ENCODE peak calls at places on chromosomes 5 and 9, in eight cellular contexts. V, H, Z, I, L, Q, C and R are unnamed samples.

GRCh38 chr9:17134396-17134842 is 421 bp upstream of the CNTLN start:
- DNase-seq in V (no peak), H (no peak), Z (no peak), I (no peak), L (no peak), Q (peak), C (peak), R (peak)

GRCh38 chr9:68981825-68982224 is 32.1 kb downstream of the PRKACG start:
- DNase-seq in V (no peak), H (peak), Z (no peak), I (no peak), L (peak), Q (no peak), C (no peak), R (no peak)

GRCh38 chr9:131608469-131609115 is 63.3 kb downstream of the PRRT1B start:
- DNase-seq in V (peak), H (no peak), Z (no peak), I (no peak), L (no peak), Q (peak), C (peak), R (peak)

GRCh38 chr5:147361441-147362175 is 126.8 kb downstream of the STK32A start:
- DNase-seq in V (peak), H (no peak), Z (no peak), I (no peak), L (no peak), Q (no peak), C (no peak), R (no peak)

GRCh38 chr5:32734822-32735378 is 23.8 kb downstream of the NPR3 start:
- DNase-seq in V (no peak), H (no peak), Z (no peak), I (no peak), L (peak), Q (no peak), C (no peak), R (no peak)

GRCh38 chr9:134265078-134265477 is 61.2 kb upstream of the RXRA start:
- DNase-seq in V (no peak), H (no peak), Z (no peak), I (no peak), L (no peak), Q (no peak), C (no peak), R (no peak)

GRCh38 chr5:140632366-140633080 is 452 bp downstream of the CD14 start:
- DNase-seq in V (peak), H (no peak), Z (peak), I (no peak), L (no peak), Q (no peak), C (peak), R (no peak)

GRCh38 chr9:109401169-109401989 is 80.5 kb upstream of the EPB41L4B start:
- DNase-seq in V (peak), H (peak), Z (no peak), I (peak), L (peak), Q (peak), C (peak), R (peak)

GRCh38 chr5:134077926-134078580 is 36.4 kb upstream of the TCF7 start:
- DNase-seq in V (no peak), H (no peak), Z (no peak), I (no peak), L (no peak), Q (no peak), C (no peak), R (no peak)

GRCh38 chr5:52708463-52708862 is 79.3 kb upstream of the ITGA1 start:
- DNase-seq in V (no peak), H (no peak), Z (no peak), I (no peak), L (no peak), Q (no peak), C (peak), R (no peak)

GRCh38 chr5:63401434-63402046 is 560.7 kb downstream of the HTR1A start:
- DNase-seq in V (peak), H (peak), Z (no peak), I (peak), L (peak), Q (peak), C (peak), R (no peak)

GRCh38 chr9:114374936-114375335 is 12.8 kb downstream of the AKNA start:
- DNase-seq in V (no peak), H (no peak), Z (no peak), I (no peak), L (no peak), Q (no peak), C (no peak), R (no peak)